ENCODE peak calls at places on chromosomes 13 and 19, in ten cellular contexts. One of them, this sample, is unnamed.
A peak's percentile ranks its signal among the peaks of the same experiment; 100 is the strongest.

GRCh38 chr13:39968646-39969475 is 313.4 kb downstream of the COG6 start:
- DNase-seq in osteocyte: no peak
- DNase-seq in SJSA1: no peak
- DNase-seq in left colon: no peak
- DNase-seq in NCI-H1694 treated with DMSO at 0.1 percent for 48 hours: no peak
- DNase-seq in endothelial cell: no peak
- DNase-seq in HCT116: no peak
- DNase-seq in heart left ventricle: no peak
- DNase-seq in stimulated activated CD4-positive, alpha-beta T cell treated with anti-CD3 and anti-CD28 coated beads, Interleukin-1b, Interleukin-23, amount 100 ng/mL, for 1 hour: no peak
- DNase-seq in germinal center: no peak
- DNase-seq in this sample: no peak

GRCh38 chr13:22064854-22065646 is 394.2 kb downstream of the FGF9 start:
- DNase-seq in stimulated activated CD4-positive, alpha-beta T cell treated with anti-CD3 and anti-CD28 coated beads, Interleukin-1b, Interleukin-23, amount 100 ng/mL, for 1 hour: no peak
- DNase-seq in endothelial cell: no peak
- DNase-seq in heart left ventricle: no peak
- DNase-seq in SJSA1: no peak
- DNase-seq in germinal center: no peak
- DNase-seq in NCI-H1694 treated with DMSO at 0.1 percent for 48 hours: no peak
- DNase-seq in osteocyte: no peak
- DNase-seq in HCT116: no peak
- DNase-seq in left colon: no peak
- DNase-seq in this sample: no peak

GRCh38 chr13:113299951-113300350 is 2.9 kb downstream of the LAMP1 start:
- DNase-seq in SJSA1: no peak
- DNase-seq in heart left ventricle: no peak
- DNase-seq in germinal center: no peak
- DNase-seq in stimulated activated CD4-positive, alpha-beta T cell treated with anti-CD3 and anti-CD28 coated beads, Interleukin-1b, Interleukin-23, amount 100 ng/mL, for 1 hour: no peak
- DNase-seq in left colon: no peak
- DNase-seq in HCT116: no peak
- DNase-seq in endothelial cell: no peak
- DNase-seq in NCI-H1694 treated with DMSO at 0.1 percent for 48 hours: no peak
- DNase-seq in osteocyte: no peak
- DNase-seq in this sample: no peak

GRCh38 chr13:78636493-78636892 is 22.5 kb downstream of the OBI1 start:
- DNase-seq in endothelial cell: no peak
- DNase-seq in heart left ventricle: no peak
- DNase-seq in NCI-H1694 treated with DMSO at 0.1 percent for 48 hours: no peak
- DNase-seq in germinal center: no peak
- DNase-seq in stimulated activated CD4-positive, alpha-beta T cell treated with anti-CD3 and anti-CD28 coated beads, Interleukin-1b, Interleukin-23, amount 100 ng/mL, for 1 hour: no peak
- DNase-seq in osteocyte: no peak
- DNase-seq in left colon: no peak
- DNase-seq in HCT116: no peak
- DNase-seq in SJSA1: no peak
- DNase-seq in this sample: no peak

GRCh38 chr13:22103628-22104027 is 432.8 kb downstream of the FGF9 start:
- DNase-seq in germinal center: no peak
- DNase-seq in SJSA1: no peak
- DNase-seq in osteocyte: no peak
- DNase-seq in stimulated activated CD4-positive, alpha-beta T cell treated with anti-CD3 and anti-CD28 coated beads, Interleukin-1b, Interleukin-23, amount 100 ng/mL, for 1 hour: no peak
- DNase-seq in NCI-H1694 treated with DMSO at 0.1 percent for 48 hours: no peak
- DNase-seq in HCT116: no peak
- DNase-seq in left colon: no peak
- DNase-seq in heart left ventricle: no peak
- DNase-seq in endothelial cell: no peak
- DNase-seq in this sample: no peak

GRCh38 chr19:13143135-13143534 is 7.0 kb downstream of the STX10 start:
- DNase-seq in heart left ventricle: no peak
- DNase-seq in osteocyte: no peak
- DNase-seq in left colon: no peak
- DNase-seq in SJSA1: peak; percentile 95
- DNase-seq in endothelial cell: no peak
- DNase-seq in stimulated activated CD4-positive, alpha-beta T cell treated with anti-CD3 and anti-CD28 coated beads, Interleukin-1b, Interleukin-23, amount 100 ng/mL, for 1 hour: no peak
- DNase-seq in HCT116: no peak
- DNase-seq in germinal center: no peak
- DNase-seq in NCI-H1694 treated with DMSO at 0.1 percent for 48 hours: no peak
- DNase-seq in this sample: no peak

GRCh38 chr19:55216461-55217198 is 7.3 kb upstream of the PTPRH start:
- DNase-seq in HCT116: peak; percentile 100
- DNase-seq in osteocyte: peak; percentile 93
- DNase-seq in SJSA1: peak; percentile 92
- DNase-seq in stimulated activated CD4-positive, alpha-beta T cell treated with anti-CD3 and anti-CD28 coated beads, Interleukin-1b, Interleukin-23, amount 100 ng/mL, for 1 hour: no peak
- DNase-seq in left colon: peak; percentile 89
- DNase-seq in NCI-H1694 treated with DMSO at 0.1 percent for 48 hours: peak; percentile 95
- DNase-seq in germinal center: peak; percentile 70
- DNase-seq in endothelial cell: peak; percentile 87
- DNase-seq in heart left ventricle: peak; percentile 89
- DNase-seq in this sample: peak; percentile 42

GRCh38 chr19:22257381-22257780 is 28.9 kb upstream of the ZNF729 start:
- DNase-seq in stimulated activated CD4-positive, alpha-beta T cell treated with anti-CD3 and anti-CD28 coated beads, Interleukin-1b, Interleukin-23, amount 100 ng/mL, for 1 hour: no peak
- DNase-seq in NCI-H1694 treated with DMSO at 0.1 percent for 48 hours: no peak
- DNase-seq in endothelial cell: no peak
- DNase-seq in heart left ventricle: no peak
- DNase-seq in SJSA1: no peak
- DNase-seq in germinal center: no peak
- DNase-seq in HCT116: no peak
- DNase-seq in osteocyte: peak; percentile 34
- DNase-seq in left colon: no peak
- DNase-seq in this sample: no peak

GRCh38 chr13:79475569-79475968 is 5.4 kb upstream of the NDFIP2 start:
- DNase-seq in endothelial cell: no peak
- DNase-seq in left colon: no peak
- DNase-seq in NCI-H1694 treated with DMSO at 0.1 percent for 48 hours: no peak
- DNase-seq in SJSA1: no peak
- DNase-seq in HCT116: no peak
- DNase-seq in osteocyte: no peak
- DNase-seq in heart left ventricle: no peak
- DNase-seq in stimulated activated CD4-positive, alpha-beta T cell treated with anti-CD3 and anti-CD28 coated beads, Interleukin-1b, Interleukin-23, amount 100 ng/mL, for 1 hour: no peak
- DNase-seq in germinal center: no peak
- DNase-seq in this sample: no peak

GRCh38 chr13:82747948-82748347 is 1134.3 kb downstream of the SLITRK1 start:
- DNase-seq in stimulated activated CD4-positive, alpha-beta T cell treated with anti-CD3 and anti-CD28 coated beads, Interleukin-1b, Interleukin-23, amount 100 ng/mL, for 1 hour: no peak
- DNase-seq in endothelial cell: no peak
- DNase-seq in SJSA1: peak; percentile 95
- DNase-seq in HCT116: no peak
- DNase-seq in NCI-H1694 treated with DMSO at 0.1 percent for 48 hours: no peak
- DNase-seq in germinal center: no peak
- DNase-seq in osteocyte: no peak
- DNase-seq in left colon: no peak
- DNase-seq in heart left ventricle: no peak
- DNase-seq in this sample: no peak

GRCh38 chr19:33998739-33999345 is 173.5 kb upstream of the LSM14A start:
- DNase-seq in heart left ventricle: no peak
- DNase-seq in endothelial cell: no peak
- DNase-seq in osteocyte: no peak
- DNase-seq in NCI-H1694 treated with DMSO at 0.1 percent for 48 hours: peak; percentile 31
- DNase-seq in left colon: no peak
- DNase-seq in stimulated activated CD4-positive, alpha-beta T cell treated with anti-CD3 and anti-CD28 coated beads, Interleukin-1b, Interleukin-23, amount 100 ng/mL, for 1 hour: no peak
- DNase-seq in SJSA1: no peak
- DNase-seq in germinal center: no peak
- DNase-seq in HCT116: no peak
- DNase-seq in this sample: no peak

GRCh38 chr13:108269601-108270328 is at the start of gene TNFSF13B:
- DNase-seq in osteocyte: no peak
- DNase-seq in NCI-H1694 treated with DMSO at 0.1 percent for 48 hours: no peak
- DNase-seq in endothelial cell: peak; percentile 12
- DNase-seq in heart left ventricle: peak; percentile 83
- DNase-seq in SJSA1: peak; percentile 24
- DNase-seq in HCT116: no peak
- DNase-seq in stimulated activated CD4-positive, alpha-beta T cell treated with anti-CD3 and anti-CD28 coated beads, Interleukin-1b, Interleukin-23, amount 100 ng/mL, for 1 hour: no peak
- DNase-seq in germinal center: peak; percentile 17
- DNase-seq in left colon: peak; percentile 44
- DNase-seq in this sample: peak; percentile 24

GRCh38 chr13:114111577-114111976 is 20.8 kb downstream of the RASA3 start:
- DNase-seq in osteocyte: no peak
- DNase-seq in heart left ventricle: no peak
- DNase-seq in stimulated activated CD4-positive, alpha-beta T cell treated with anti-CD3 and anti-CD28 coated beads, Interleukin-1b, Interleukin-23, amount 100 ng/mL, for 1 hour: no peak
- DNase-seq in HCT116: no peak
- DNase-seq in NCI-H1694 treated with DMSO at 0.1 percent for 48 hours: no peak
- DNase-seq in germinal center: no peak
- DNase-seq in left colon: peak; percentile 9
- DNase-seq in endothelial cell: no peak
- DNase-seq in SJSA1: no peak
- DNase-seq in this sample: no peak

This sample was measured in activated T-helper 2 cell treated with anti-CD3 and anti-CD28 coated beads, Interferon-gamma antibody, Interleukin-2, Interleukin-4, amounts not matched to agents 10 μg/mL and 5 μg/mL and 100 μg/mL, durations not matched to agents 14 hours and 24 hours and 36 hours.